ENCODE peak calls at places on chromosomes 3 and 15, in five cellular contexts. O is CD8-positive, alpha-beta memory T cell; N is nephron progenitor cell; L is stromal cell of bone marrow; Z is left cardiac atrium. A is an unnamed sample.

GRCh38 chr3:123660900-123661299 is 76.0 kb upstream of the HACD2 start:
- DNase-seq in O (no peak), N (no peak), L (peak), Z (peak), A (peak)

GRCh38 chr3:176514297-176514696 is 683.0 kb downstream of the TBL1XR1 start:
- DNase-seq in O (no peak), N (peak), L (peak), Z (no peak), A (no peak)

GRCh38 chr3:188706176-188706575 is 465.6 kb upstream of the TPRG1 start:
- DNase-seq in O (no peak), N (no peak), L (no peak), Z (no peak), A (no peak)

GRCh38 chr3:112357888-112358287 is 24.9 kb downstream of the CD200 start:
- DNase-seq in O (no peak), N (no peak), L (no peak), Z (no peak), A (no peak)

GRCh38 chr3:150391200-150391599 is 16.9 kb upstream of the TSC22D2 start:
- DNase-seq in O (no peak), N (no peak), L (no peak), Z (no peak), A (no peak)

GRCh38 chr15:68271854-68272471 is 5.6 kb upstream of the FEM1B start:
- DNase-seq in O (no peak), N (peak), L (no peak), Z (no peak), A (peak)

GRCh38 chr15:44536298-44536961 is 517 bp upstream of the EIF3J start:
- DNase-seq in O (no peak), N (peak), L (peak), Z (peak), A (peak)

GRCh38 chr3:175215833-175216232 is 356.7 kb downstream of the NAALADL2 start:
- DNase-seq in O (no peak), N (no peak), L (no peak), Z (no peak), A (no peak)

GRCh38 chr15:101439920-101440319 is 49.6 kb downstream of the PCSK6 start:
- DNase-seq in O (no peak), N (no peak), L (peak), Z (no peak), A (no peak)

GRCh38 chr3:42739401-42740158 is 33.5 kb downstream of the CCDC13 start:
- DNase-seq in O (no peak), N (peak), L (no peak), Z (peak), A (peak)

GRCh38 chr15:73959012-73959581 is 32.8 kb downstream of the LOXL1 start:
- DNase-seq in O (no peak), N (no peak), L (no peak), Z (no peak), A (no peak)

GRCh38 chr3:79423417-79423816 is 344.4 kb downstream of the ROBO1 start:
- DNase-seq in O (no peak), N (no peak), L (no peak), Z (no peak), A (no peak)

GRCh38 chr3:132210476-132211346 is 106.5 kb upstream of the ACP3 start:
- DNase-seq in O (no peak), N (peak), L (no peak), Z (no peak), A (no peak)

GRCh38 chr3:50714953-50715352 is 40.2 kb downstream of the DOCK3 start:
- DNase-seq in O (no peak), N (no peak), L (no peak), Z (no peak), A (peak)

GRCh38 chr3:152944671-152945070 is 109.7 kb downstream of the P2RY1 start:
- DNase-seq in O (no peak), N (no peak), L (no peak), Z (no peak), A (no peak)

GRCh38 chr15:99564221-99565030 is 1.4 kb upstream of the MEF2A start:
- DNase-seq in O (no peak), N (peak), L (no peak), Z (peak), A (no peak)

GRCh38 chr3:46334911-46335478 is 18.9 kb upstream of the CCR2 start:
- DNase-seq in O (no peak), N (no peak), L (peak), Z (no peak), A (no peak)

GRCh38 chr3:154898916-154899315 is 181.2 kb upstream of the MME start:
- DNase-seq in O (no peak), N (no peak), L (no peak), Z (no peak), A (no peak)

GRCh38 chr15:64050281-64051092 is 4.2 kb upstream of the DAPK2 start:
- DNase-seq in O (no peak), N (no peak), L (no peak), Z (no peak), A (no peak)

GRCh38 chr3:110478377-110479054 is 593.1 kb upstream of the NECTIN3 start:
- DNase-seq in O (no peak), N (no peak), L (no peak), Z (no peak), A (no peak)

GRCh38 chr3:32303051-32303786 is 64.7 kb downstream of the CMTM8 start:
- DNase-seq in O (no peak), N (no peak), L (no peak), Z (no peak), A (no peak)

GRCh38 chr15:72809329-72809728 is 25.8 kb upstream of the ADPGK start:
- DNase-seq in O (no peak), N (no peak), L (no peak), Z (no peak), A (no peak)

GRCh38 chr3:186929186-186929585 is 1.1 kb upstream of the ST6GAL1 start:
- DNase-seq in O (no peak), N (no peak), L (no peak), Z (no peak), A (no peak)

GRCh38 chr3:134381836-134382442 is 7.7 kb upstream of the AMOTL2 start:
- DNase-seq in O (no peak), N (no peak), L (no peak), Z (no peak), A (no peak)

GRCh38 chr15:62119224-62119925 is 45.7 kb downstream of the C2CD4B start:
- DNase-seq in O (no peak), N (no peak), L (peak), Z (no peak), A (no peak)

GRCh38 chr3:10401990-10402761 is 81.3 kb upstream of the SEC13 start:
- DNase-seq in O (no peak), N (no peak), L (no peak), Z (no peak), A (no peak)

GRCh38 chr3:50575372-50575771 is 6.0 kb downstream of the HEMK1 start:
- DNase-seq in O (no peak), N (no peak), L (no peak), Z (no peak), A (no peak)